ENCODE peak calls at places on chromosome 4, in five cellular contexts. B is HCT116, J is K562, O is HepG2, N is GM12878. P is an unnamed sample.
A peak's percentile ranks its signal among the peaks of the same experiment; 100 is the strongest.

GRCh38 chr4:54439831-54440243 is 210.7 kb downstream of the PDGFRA start:
- DNase-seq in B (no peak), J (peak; percentile 41), O (no peak), N (no peak), P (no peak)

GRCh38 chr4:94722748-94723147 is 35.0 kb upstream of the BMPR1B start:
- DNase-seq in B (no peak), J (no peak), O (no peak), N (no peak), P (no peak)

GRCh38 chr4:82891728-82892466 is 944 bp upstream of the SEC31A start:
- DNase-seq in B (no peak), J (no peak), O (no peak), N (no peak), P (no peak)

GRCh38 chr4:110270492-110271197 is 72.2 kb upstream of the ELOVL6 start:
- DNase-seq in B (no peak), J (no peak), O (no peak), N (no peak), P (no peak)

GRCh38 chr4:7768736-7769135 is 170.9 kb downstream of the AFAP1 start:
- DNase-seq in B (no peak), J (no peak), O (no peak), N (no peak), P (no peak)

GRCh38 chr4:19772581-19772980 is 479.1 kb upstream of the SLIT2 start:
- DNase-seq in B (no peak), J (no peak), O (no peak), N (no peak), P (no peak)

GRCh38 chr4:27524224-27524623 is 663.6 kb downstream of the STIM2 start:
- DNase-seq in B (no peak), J (no peak), O (no peak), N (no peak), P (no peak)

GRCh38 chr4:118927976-118928375 is 39.3 kb downstream of the SYNPO2 start:
- DNase-seq in B (no peak), J (no peak), O (no peak), N (no peak), P (no peak)

DNA sequence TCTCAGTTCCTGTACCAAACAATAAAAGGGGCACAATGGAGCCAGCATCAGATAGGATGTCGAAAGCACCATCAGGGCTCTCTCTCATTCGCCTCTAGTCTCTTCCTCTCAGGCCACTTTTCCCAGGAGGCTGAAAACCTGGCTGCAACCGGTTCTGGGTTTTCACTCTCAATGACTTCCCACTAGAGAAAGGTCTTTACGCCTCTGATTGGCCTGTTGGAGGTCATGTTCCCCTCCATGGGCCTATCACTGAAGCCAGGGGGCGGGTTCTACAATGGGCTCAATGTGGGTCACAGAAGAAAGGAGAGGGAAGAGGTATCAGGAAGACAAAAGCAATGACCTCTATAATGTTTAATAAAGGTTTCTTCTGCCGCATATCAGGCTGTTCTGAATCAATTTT is 29.3 kb downstream of the ZNF827 start:
- DNase-seq in B (no peak), J (peak; percentile 65), O (no peak), N (no peak), P (peak; percentile 13)
- TF ChIP-seq ATF3 in B (no peak), J (no peak), O (no peak), N (no peak), P (no peak)

DNA sequence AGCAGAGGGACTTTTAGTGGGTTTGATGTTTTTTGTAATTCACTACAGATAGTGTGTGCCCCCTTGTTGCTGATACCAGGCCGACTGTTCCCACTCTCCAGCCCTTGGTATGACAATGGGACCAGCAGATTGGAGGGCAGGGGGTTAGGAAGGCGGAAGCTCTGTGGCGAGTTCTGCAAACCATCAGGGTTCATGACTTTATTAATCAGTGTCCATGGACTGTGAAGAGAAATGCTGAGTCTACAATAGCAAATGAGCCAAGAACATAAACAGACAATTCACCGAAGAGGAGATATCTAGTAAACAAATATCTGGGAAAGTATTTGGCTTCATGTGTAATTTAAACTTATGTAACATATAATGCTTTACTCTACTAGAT is 169.2 kb downstream of the PTTG2 start:
- DNase-seq in B (no peak), J (no peak), O (no peak), N (no peak), P (no peak)
- TF ChIP-seq ZNF274 in B (no peak), J (no peak), O (no peak), N (no peak), P (no peak)

DNA sequence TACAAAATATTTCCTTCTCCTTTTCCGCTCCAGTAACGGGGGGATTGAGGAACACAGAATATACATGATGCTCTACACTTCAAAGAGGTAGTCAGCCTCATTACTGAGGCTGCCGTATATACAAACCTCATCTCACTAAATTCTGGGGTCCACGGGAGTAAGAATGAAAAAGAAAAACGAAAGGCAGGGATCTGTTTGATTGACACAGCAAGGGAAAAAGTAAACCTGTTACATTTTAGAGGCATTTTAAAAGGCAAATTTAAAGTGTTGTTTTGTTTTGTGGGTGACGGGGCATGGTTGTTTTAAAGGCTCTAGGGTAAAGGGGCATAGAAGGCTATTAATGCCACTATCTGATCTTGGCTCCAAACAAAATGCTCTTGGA is 2.9 kb upstream of the PCDH10 start:
- DNase-seq in B (no peak), J (no peak), O (no peak), N (no peak), P (no peak)
- H3K9ac ChIP-seq in B (no peak overlapping the region), J (no peak overlapping the region), O (no peak overlapping the region), N (no peak overlapping the region), P (no peak overlapping the region)

GRCh38 chr4:165726831-165727230 is 146.2 kb upstream of the TLL1 start:
- DNase-seq in B (no peak), J (no peak), O (no peak), N (no peak), P (no peak)

GRCh38 chr4:165720411-165721082 is 152.5 kb upstream of the TLL1 start:
- DNase-seq in B (no peak), J (no peak), O (no peak), N (no peak), P (no peak)

GRCh38 chr4:165721815-165722214 is 151.2 kb upstream of the TLL1 start:
- DNase-seq in B (no peak), J (no peak), O (no peak), N (no peak), P (no peak)

GRCh38 chr4:165725352-165725751 is 147.7 kb upstream of the TLL1 start:
- DNase-seq in B (no peak), J (no peak), O (no peak), N (no peak), P (no peak)

DNA sequence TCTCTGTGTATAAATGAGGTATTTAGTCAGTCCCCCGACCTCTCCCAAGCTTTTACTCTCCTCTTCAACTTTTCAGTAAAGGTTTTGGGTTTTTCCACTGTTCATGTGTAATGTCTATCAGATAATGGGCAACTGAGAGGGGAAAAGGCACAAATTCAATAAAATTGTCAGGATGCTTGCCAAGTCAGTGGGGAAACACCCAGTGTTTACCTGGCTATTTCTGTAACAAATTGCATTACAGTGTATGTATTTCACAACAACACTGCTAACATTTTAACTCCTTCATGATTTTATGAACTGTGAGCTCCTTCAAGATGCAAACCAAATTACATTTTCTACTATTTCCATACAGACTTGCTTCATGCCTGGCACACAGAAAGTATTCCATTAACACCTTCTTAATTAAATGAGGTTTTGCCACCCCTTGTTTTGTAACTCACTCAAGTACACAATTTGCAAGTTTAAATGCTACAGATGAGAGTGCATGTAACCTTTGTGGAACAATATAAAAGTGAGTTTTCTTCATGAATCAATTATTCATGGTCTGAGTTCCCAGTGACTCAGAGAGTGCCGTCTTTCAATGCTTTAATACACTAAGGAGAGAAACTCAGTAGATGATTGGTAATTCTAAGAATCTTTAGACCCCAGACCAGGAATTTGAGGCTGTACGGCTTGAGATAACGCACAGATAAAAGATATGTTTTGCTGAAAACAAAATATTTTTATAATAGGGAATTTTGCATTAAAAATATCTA is 149.8 kb upstream of the TLL1 start:
- DNase-seq in B (no peak), J (no peak), O (no peak), N (no peak), P (no peak)
- TF ChIP-seq ATF3 in B (no peak), J (no peak), O (no peak), N (no peak), P (no peak)

GRCh38 chr4:15482842-15483241 is 13.2 kb downstream of the CC2D2A start:
- DNase-seq in B (no peak), J (peak; percentile 31), O (no peak), N (no peak), P (no peak)
- TF ChIP-seq ZNF274 in B (no peak), J (no peak), O (no peak), N (no peak), P (no peak)

DNA sequence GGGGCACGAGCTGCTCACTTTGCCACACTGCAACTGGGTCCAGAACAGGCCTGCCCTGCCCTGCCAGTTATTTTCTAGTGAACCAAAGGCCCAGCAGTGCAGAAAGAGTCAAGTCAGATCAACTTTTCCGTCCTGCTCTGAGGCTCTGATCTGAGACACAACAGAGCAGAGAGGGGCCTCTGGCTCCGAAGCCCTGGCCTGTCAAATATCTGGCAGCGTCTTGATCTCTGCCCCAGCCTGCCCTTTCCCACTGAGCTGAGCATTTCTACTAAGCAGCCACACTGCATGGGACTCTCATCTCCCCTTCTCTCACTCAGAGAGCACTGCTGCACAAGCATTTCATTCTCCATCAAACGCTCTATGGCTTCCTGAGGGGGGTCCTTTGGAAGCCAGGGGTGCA is 11.8 kb downstream of the IGFBP7 start:
- DNase-seq in B (no peak), J (no peak), O (no peak), N (no peak), P (no peak)
- H3K9ac ChIP-seq in B (no peak overlapping the region), J (no peak overlapping the region), O (no peak overlapping the region), N (no peak overlapping the region), P (no peak overlapping the region)

DNA sequence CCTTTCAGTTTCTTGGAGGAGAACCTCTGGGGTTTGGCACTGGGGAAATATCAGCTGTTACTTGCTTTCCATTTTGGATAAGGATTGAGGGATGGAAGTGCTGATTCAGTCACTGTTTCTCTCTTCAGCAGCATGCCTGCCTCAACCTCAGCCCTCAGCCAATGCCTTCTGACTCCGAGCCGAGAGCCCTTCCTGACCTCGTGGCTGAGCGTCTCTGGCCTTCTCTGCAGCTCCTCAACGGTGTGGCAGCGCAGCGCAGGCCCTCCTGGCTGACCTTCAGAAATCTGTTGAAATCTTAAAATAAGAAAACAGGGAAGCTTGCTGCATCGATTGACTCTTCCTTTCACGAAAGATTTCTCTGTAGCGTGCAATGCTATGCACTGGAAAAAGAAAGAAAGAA is 434.3 kb upstream of the FAT1 start:
- DNase-seq in B (no peak), J (no peak), O (no peak), N (no peak), P (no peak)
- TF ChIP-seq ATF3 in B (no peak), J (no peak), O (no peak), N (no peak), P (no peak)

DNA sequence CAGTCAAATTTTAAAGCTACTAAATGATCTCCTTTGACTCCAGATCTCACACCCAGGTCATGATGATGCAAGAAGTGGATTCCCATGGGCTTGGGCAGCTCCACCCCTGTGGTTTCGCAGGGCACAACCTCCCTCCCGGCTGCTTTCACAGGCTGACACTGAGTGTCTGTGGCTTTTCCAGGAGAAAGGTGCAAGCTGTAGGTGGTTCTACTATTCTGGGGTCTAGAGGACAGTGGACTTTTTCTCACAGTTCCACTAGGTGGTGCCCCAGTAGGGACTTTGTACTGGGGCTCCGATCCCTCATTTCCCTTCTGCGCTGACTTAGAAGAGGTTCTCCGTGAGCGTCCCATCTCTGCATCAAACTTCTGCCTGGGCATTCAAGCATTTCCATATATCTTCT is 845.2 kb downstream of the PCDH18 start:
- DNase-seq in B (no peak), J (no peak), O (peak; percentile 2), N (no peak), P (no peak)
- TF ChIP-seq ZNF274 in B (no peak), J (no peak), O (no peak), N (no peak), P (no peak)

GRCh38 chr4:55447826-55448225 is 52.1 kb downstream of the TMEM165 start:
- DNase-seq in B (no peak), J (no peak), O (no peak), N (no peak), P (no peak)
- H3K9ac ChIP-seq in B (no peak overlapping the region), J (no peak overlapping the region), O (no peak overlapping the region), N (no peak overlapping the region), P (no peak overlapping the region)